ENCODE peak calls at places on chromosomes 11 and 22, in five cellular contexts. One of them, this sample, is unnamed. For H3K27me3, the result is how much of the 10 kb centered on the place peaks cover.

GRCh38 chr22:38754247-38755154 is 1.3 kb downstream of the SUN2 start:
- DNase-seq in IMR-90: peak
- DNase-seq in body of pancreas: peak
- DNase-seq in pancreas: peak
- DNase-seq in heart left ventricle: peak
- DNase-seq in this sample: no peak

GRCh38 chr11:70517996-70518907 is 119.9 kb downstream of the CTTN start:
- DNase-seq in body of pancreas: no peak
- DNase-seq in pancreas: peak
- DNase-seq in heart left ventricle: peak
- DNase-seq in IMR-90: peak
- DNase-seq in this sample: no peak

GRCh38 chr11:111403021-111403725 is 24.1 kb upstream of the POU2AF1 start:
- DNase-seq in IMR-90: no peak
- DNase-seq in heart left ventricle: no peak
- DNase-seq in body of pancreas: no peak
- DNase-seq in pancreas: no peak
- DNase-seq in this sample: no peak

GRCh38 chr11:117839936-117840813 is 15.6 kb upstream of the FXYD2 start:
- DNase-seq in IMR-90: no peak
- DNase-seq in heart left ventricle: peak
- DNase-seq in body of pancreas: no peak
- DNase-seq in pancreas: no peak
- DNase-seq in this sample: no peak

GRCh38 chr11:92453055-92453454 is 228.4 kb downstream of the FAT3 start:
- DNase-seq in heart left ventricle: no peak
- DNase-seq in pancreas: no peak
- DNase-seq in IMR-90: peak
- DNase-seq in body of pancreas: no peak
- DNase-seq in this sample: no peak

GRCh38 chr11:1546536-1547466 is 25.3 kb downstream of the DUSP8 start:
- DNase-seq in heart left ventricle: peak
- DNase-seq in IMR-90: peak
- DNase-seq in pancreas: peak
- DNase-seq in body of pancreas: peak
- DNase-seq in this sample: peak

GRCh38 chr22:28345304-28345703 is 334.3 kb downstream of the TTC28 start:
- DNase-seq in pancreas: no peak
- DNase-seq in body of pancreas: no peak
- DNase-seq in heart left ventricle: no peak
- DNase-seq in IMR-90: no peak
- DNase-seq in this sample: no peak

GRCh38 chr11:100739636-100740035 is 52.5 kb downstream of the ARHGAP42 start:
- DNase-seq in IMR-90: peak
- DNase-seq in body of pancreas: peak
- DNase-seq in heart left ventricle: no peak
- DNase-seq in pancreas: no peak
- DNase-seq in this sample: no peak

GRCh38 chr11:114606003-114606801 is 10.6 kb upstream of the NXPE4 start:
- DNase-seq in pancreas: no peak
- DNase-seq in heart left ventricle: no peak
- DNase-seq in IMR-90: peak
- DNase-seq in body of pancreas: no peak
- DNase-seq in this sample: no peak

GRCh38 chr11:34358666-34359547 is 1.1 kb upstream of the ABTB2 start:
- DNase-seq in pancreas: peak
- DNase-seq in heart left ventricle: peak
- DNase-seq in IMR-90: peak
- DNase-seq in body of pancreas: peak
- DNase-seq in this sample: peak

GRCh38 chr22:28674121-28674563 is 5.5 kb downstream of the TTC28 start:
- DNase-seq in heart left ventricle: no peak
- DNase-seq in body of pancreas: no peak
- DNase-seq in IMR-90: peak
- DNase-seq in pancreas: no peak
- DNase-seq in this sample: peak

GRCh38 chr11:97247601-97248000 is 857.8 kb downstream of the JRKL start:
- DNase-seq in IMR-90: no peak
- DNase-seq in body of pancreas: no peak
- DNase-seq in heart left ventricle: no peak
- DNase-seq in pancreas: no peak
- DNase-seq in this sample: no peak

GRCh38 chr11:5940748-5941147 is 1.3 kb upstream of the OR56A3 start:
- DNase-seq in pancreas: no peak
- DNase-seq in body of pancreas: no peak
- DNase-seq in IMR-90: no peak
- DNase-seq in heart left ventricle: no peak
- DNase-seq in this sample: no peak

GRCh38 chr22:27800250-27801131 is 1.1 kb downstream of the MN1 start:
- DNase-seq in pancreas: peak
- DNase-seq in heart left ventricle: no peak
- DNase-seq in body of pancreas: no peak
- DNase-seq in IMR-90: no peak
- DNase-seq in this sample: no peak

GRCh38 chr22:49827307-49827852 is 293 bp downstream of the BRD1 start:
- DNase-seq in IMR-90: no peak
- DNase-seq in heart left ventricle: no peak
- DNase-seq in body of pancreas: no peak
- DNase-seq in pancreas: no peak
- DNase-seq in this sample: no peak

GRCh38 chr11:111200010-111200534 is 45.5 kb upstream of the POU2AF2 start:
- DNase-seq in pancreas: no peak
- DNase-seq in heart left ventricle: no peak
- DNase-seq in IMR-90: no peak
- DNase-seq in body of pancreas: no peak
- DNase-seq in this sample: no peak

GRCh38 chr11:61815790-61816735 is 740 bp downstream of the FADS1 start:
- DNase-seq in pancreas: peak
- DNase-seq in IMR-90: peak
- DNase-seq in heart left ventricle: peak
- DNase-seq in body of pancreas: peak
- DNase-seq in this sample: peak

GRCh38 chr11:93905384-93905783 is 55.0 kb upstream of the VSTM5 start:
- DNase-seq in IMR-90: peak
- DNase-seq in heart left ventricle: no peak
- DNase-seq in pancreas: no peak
- DNase-seq in body of pancreas: peak
- DNase-seq in this sample: no peak

GRCh38 chr11:74522776-74523175 is 29.3 kb upstream of the LIPT2 start:
- DNase-seq in IMR-90: no peak
- DNase-seq in body of pancreas: no peak
- DNase-seq in heart left ventricle: no peak
- DNase-seq in pancreas: no peak
- DNase-seq in this sample: no peak

GRCh38 chr22:36873614-36874308 is 13.0 kb downstream of the NCF4 start:
- DNase-seq in body of pancreas: peak
- DNase-seq in pancreas: no peak
- DNase-seq in heart left ventricle: peak
- DNase-seq in IMR-90: peak
- DNase-seq in this sample: no peak

GRCh38 chr11:120324932-120325810 is at the start of gene TLCD5:
- DNase-seq in heart left ventricle: peak
- DNase-seq in body of pancreas: peak
- DNase-seq in pancreas: peak
- DNase-seq in IMR-90: peak
- DNase-seq in this sample: peak

GRCh38 chr11:122114976-122115375 is 1.0 kb downstream of the BLID start:
- DNase-seq in pancreas: no peak
- DNase-seq in body of pancreas: no peak
- DNase-seq in IMR-90: no peak
- DNase-seq in heart left ventricle: no peak
- DNase-seq in this sample: no peak

GRCh38 chr11:9039194-9039593 is 35.4 kb upstream of the NRIP3 start:
- DNase-seq in heart left ventricle: no peak
- DNase-seq in IMR-90: peak
- DNase-seq in pancreas: no peak
- DNase-seq in body of pancreas: no peak
- DNase-seq in this sample: no peak

GRCh38 chr11:104402812-104403521 is 239.0 kb upstream of the PDGFD start:
- DNase-seq in heart left ventricle: no peak
- DNase-seq in IMR-90: no peak
- DNase-seq in pancreas: no peak
- DNase-seq in body of pancreas: no peak
- DNase-seq in this sample: no peak

GRCh38 chr11:74538680-74539079 is 45.2 kb upstream of the LIPT2 start:
- DNase-seq in body of pancreas: no peak
- DNase-seq in IMR-90: no peak
- DNase-seq in heart left ventricle: no peak
- DNase-seq in pancreas: no peak
- DNase-seq in this sample: no peak

GRCh38 chr11:67732045-67732787 is 57.8 kb upstream of the ALDH3B2 start:
- DNase-seq in pancreas: peak
- DNase-seq in IMR-90: no peak
- DNase-seq in body of pancreas: peak
- DNase-seq in heart left ventricle: no peak
- DNase-seq in this sample: peak

GRCh38 chr11:100908746-100909145 is 220.9 kb downstream of the PGR start:
- DNase-seq in pancreas: no peak
- DNase-seq in IMR-90: peak
- DNase-seq in body of pancreas: no peak
- DNase-seq in heart left ventricle: no peak
- DNase-seq in this sample: no peak

GRCh38 chr11:19871531-19871930 is 158.9 kb downstream of the NAV2 start:
- DNase-seq in IMR-90: no peak
- DNase-seq in body of pancreas: no peak
- DNase-seq in pancreas: no peak
- DNase-seq in heart left ventricle: no peak
- DNase-seq in this sample: no peak

GRCh38 chr22:39236321-39237275 is 8.2 kb downstream of the PDGFB start:
- DNase-seq in body of pancreas: peak
- DNase-seq in IMR-90: no peak
- DNase-seq in pancreas: peak
- DNase-seq in heart left ventricle: peak
- DNase-seq in this sample: peak

GRCh38 chr11:128367573-128367972 is 219.8 kb downstream of the ETS1 start:
- DNase-seq in pancreas: no peak
- DNase-seq in IMR-90: no peak
- DNase-seq in body of pancreas: no peak
- DNase-seq in heart left ventricle: no peak
- DNase-seq in this sample: no peak

GRCh38 chr11:10108901-10109665 is 184.9 kb downstream of the SBF2 start:
- DNase-seq in IMR-90: peak
- DNase-seq in heart left ventricle: no peak
- DNase-seq in body of pancreas: no peak
- DNase-seq in pancreas: no peak
- DNase-seq in this sample: no peak

GRCh38 chr11:59573216-59573615 is 42.4 kb downstream of the OSBP start:
- DNase-seq in pancreas: no peak
- DNase-seq in heart left ventricle: no peak
- DNase-seq in IMR-90: peak
- DNase-seq in body of pancreas: no peak
- DNase-seq in this sample: no peak

GRCh38 chr11:126608626-126609010 is 253.1 kb downstream of the ST3GAL4 start:
- DNase-seq in heart left ventricle: no peak
- DNase-seq in pancreas: no peak
- DNase-seq in IMR-90: no peak
- DNase-seq in body of pancreas: no peak
- DNase-seq in this sample: no peak
- H3K27me3 ChIP-seq in heart left ventricle: under half
- H3K27me3 ChIP-seq in pancreas: under half
- H3K27me3 ChIP-seq in IMR-90: under half
- H3K27me3 ChIP-seq in body of pancreas: under half
- H3K27me3 ChIP-seq in this sample: under half

GRCh38 chr22:20182378-20182777 is 31.5 kb upstream of the CCDC188 start:
- DNase-seq in IMR-90: no peak
- DNase-seq in heart left ventricle: no peak
- DNase-seq in pancreas: no peak
- DNase-seq in body of pancreas: no peak
- DNase-seq in this sample: no peak

GRCh38 chr22:20180245-20180630 is 29.4 kb upstream of the CCDC188 start:
- DNase-seq in heart left ventricle: no peak
- DNase-seq in pancreas: no peak
- DNase-seq in body of pancreas: no peak
- DNase-seq in IMR-90: no peak
- DNase-seq in this sample: no peak

GRCh38 chr22:20181194-20181931 is 30.5 kb upstream of the CCDC188 start:
- DNase-seq in pancreas: no peak
- DNase-seq in body of pancreas: no peak
- DNase-seq in IMR-90: no peak
- DNase-seq in heart left ventricle: no peak
- DNase-seq in this sample: no peak

GRCh38 chr22:20179455-20180244 is 28.8 kb upstream of the CCDC188 start:
- DNase-seq in heart left ventricle: no peak
- DNase-seq in IMR-90: no peak
- DNase-seq in pancreas: no peak
- DNase-seq in body of pancreas: no peak
- DNase-seq in this sample: no peak

GRCh38 chr22:20180640-20181039 is 29.8 kb upstream of the CCDC188 start:
- DNase-seq in heart left ventricle: no peak
- DNase-seq in body of pancreas: no peak
- DNase-seq in pancreas: no peak
- DNase-seq in IMR-90: no peak
- DNase-seq in this sample: no peak
- H3K27me3 ChIP-seq in heart left ventricle: under half
- H3K27me3 ChIP-seq in body of pancreas: under half
- H3K27me3 ChIP-seq in pancreas: under half
- H3K27me3 ChIP-seq in IMR-90: under half
- H3K27me3 ChIP-seq in this sample: under half

GRCh38 chr11:16902182-16902581 is 112.0 kb downstream of the PLEKHA7 start:
- DNase-seq in body of pancreas: no peak
- DNase-seq in pancreas: no peak
- DNase-seq in IMR-90: peak
- DNase-seq in heart left ventricle: no peak
- DNase-seq in this sample: no peak
- H3K27me3 ChIP-seq in body of pancreas: under half
- H3K27me3 ChIP-seq in pancreas: under half
- H3K27me3 ChIP-seq in IMR-90: under half
- H3K27me3 ChIP-seq in heart left ventricle: under half
- H3K27me3 ChIP-seq in this sample: under half

DNA sequence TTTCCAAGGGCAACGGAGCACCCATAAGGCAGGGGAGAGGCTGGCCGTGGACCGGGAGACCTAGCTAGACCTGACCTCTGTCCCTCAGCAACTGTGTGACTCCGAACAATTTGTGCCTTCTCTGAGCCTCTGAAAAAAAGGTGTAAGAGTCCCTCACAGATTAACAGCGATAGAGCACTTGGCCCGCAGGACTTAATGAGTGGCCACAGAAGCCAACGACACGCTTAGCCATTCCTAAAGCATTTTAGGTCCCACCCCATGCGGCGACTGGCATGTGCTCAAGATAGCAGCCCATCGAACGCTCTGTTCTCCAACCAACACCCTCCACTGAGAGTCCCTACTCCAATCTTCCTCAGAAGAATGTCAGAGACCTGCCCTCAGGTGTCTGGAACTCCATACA is 1.5 kb downstream of the SULT4A1 start:
- DNase-seq in body of pancreas: no peak
- DNase-seq in heart left ventricle: no peak
- DNase-seq in IMR-90: no peak
- DNase-seq in pancreas: no peak
- DNase-seq in this sample: no peak
- H3K27me3 ChIP-seq in body of pancreas: under half
- H3K27me3 ChIP-seq in heart left ventricle: half or more
- H3K27me3 ChIP-seq in IMR-90: under half
- H3K27me3 ChIP-seq in pancreas: under half
- H3K27me3 ChIP-seq in this sample: under half

This sample was measured in CD8-positive, alpha-beta memory T cell.